ENCODE peak calls at places on chromosomes 1 and 21, in six cellular contexts. One of them, this sample, is unnamed.

GRCh38 chr1:233707153-233707905 is 93.4 kb downstream of the KCNK1 start:
- DNase-seq in endodermal cell: no peak
- DNase-seq in SK-N-SH: no peak
- DNase-seq in OCI-LY7: no peak
- DNase-seq in H9: no peak
- DNase-seq in pancreas: peak
- DNase-seq in this sample: no peak

GRCh38 chr1:62917805-62918204 is 133.9 kb downstream of the ATG4C start:
- DNase-seq in endodermal cell: peak
- DNase-seq in SK-N-SH: no peak
- DNase-seq in OCI-LY7: no peak
- DNase-seq in H9: no peak
- DNase-seq in pancreas: no peak
- DNase-seq in this sample: no peak

GRCh38 chr1:37606481-37607263 is 10.9 kb upstream of the GNL2 start:
- DNase-seq in endodermal cell: no peak
- DNase-seq in SK-N-SH: no peak
- DNase-seq in OCI-LY7: no peak
- DNase-seq in H9: no peak
- DNase-seq in pancreas: no peak
- DNase-seq in this sample: no peak

GRCh38 chr1:153608742-153609584 is 4.0 kb downstream of the S100A16 start:
- DNase-seq in endodermal cell: peak
- DNase-seq in SK-N-SH: no peak
- DNase-seq in OCI-LY7: no peak
- DNase-seq in H9: peak
- DNase-seq in pancreas: no peak
- DNase-seq in this sample: peak

GRCh38 chr1:234549447-234550021 is 60.4 kb downstream of the IRF2BP2 start:
- DNase-seq in endodermal cell: peak
- DNase-seq in SK-N-SH: no peak
- DNase-seq in OCI-LY7: no peak
- DNase-seq in H9: no peak
- DNase-seq in pancreas: no peak
- DNase-seq in this sample: no peak

GRCh38 chr1:202852163-202852904 is 36.6 kb downstream of the RABIF start:
- DNase-seq in endodermal cell: peak
- DNase-seq in SK-N-SH: peak
- DNase-seq in OCI-LY7: peak
- DNase-seq in H9: peak
- DNase-seq in pancreas: no peak
- DNase-seq in this sample: peak

GRCh38 chr1:175470078-175470477 is 273.3 kb downstream of the TNR start:
- DNase-seq in endodermal cell: no peak
- DNase-seq in SK-N-SH: no peak
- DNase-seq in OCI-LY7: no peak
- DNase-seq in H9: no peak
- DNase-seq in pancreas: no peak
- DNase-seq in this sample: no peak

GRCh38 chr1:162361349-162361748 is 15.3 kb downstream of the SPATA46 start:
- DNase-seq in endodermal cell: no peak
- DNase-seq in SK-N-SH: no peak
- DNase-seq in OCI-LY7: no peak
- DNase-seq in H9: no peak
- DNase-seq in pancreas: no peak
- DNase-seq in this sample: no peak

GRCh38 chr1:196355206-196355786 is 252.9 kb downstream of the KCNT2 start:
- DNase-seq in endodermal cell: no peak
- DNase-seq in SK-N-SH: peak
- DNase-seq in OCI-LY7: no peak
- DNase-seq in H9: no peak
- DNase-seq in pancreas: no peak
- DNase-seq in this sample: no peak

GRCh38 chr1:240765732-240766363 is 153.9 kb upstream of the GREM2 start:
- DNase-seq in endodermal cell: no peak
- DNase-seq in SK-N-SH: no peak
- DNase-seq in OCI-LY7: no peak
- DNase-seq in H9: no peak
- DNase-seq in pancreas: no peak
- DNase-seq in this sample: no peak

GRCh38 chr1:240991230-240991629 is 365.8 kb downstream of the RGS7 start:
- DNase-seq in endodermal cell: no peak
- DNase-seq in SK-N-SH: no peak
- DNase-seq in OCI-LY7: no peak
- DNase-seq in H9: no peak
- DNase-seq in pancreas: no peak
- DNase-seq in this sample: no peak

GRCh38 chr1:113205980-113206766 is 133.2 kb downstream of the LRIG2 start:
- DNase-seq in endodermal cell: no peak
- DNase-seq in SK-N-SH: no peak
- DNase-seq in OCI-LY7: no peak
- DNase-seq in H9: no peak
- DNase-seq in pancreas: no peak
- DNase-seq in this sample: no peak

GRCh38 chr1:218705391-218705790 is 360.3 kb downstream of the TGFB2 start:
- DNase-seq in endodermal cell: no peak
- DNase-seq in SK-N-SH: no peak
- DNase-seq in OCI-LY7: no peak
- DNase-seq in H9: no peak
- DNase-seq in pancreas: no peak
- DNase-seq in this sample: no peak

GRCh38 chr1:78304766-78305165 is 186.0 kb upstream of the PTGFR start:
- DNase-seq in endodermal cell: no peak
- DNase-seq in SK-N-SH: no peak
- DNase-seq in OCI-LY7: no peak
- DNase-seq in H9: no peak
- DNase-seq in pancreas: no peak
- DNase-seq in this sample: no peak

GRCh38 chr1:162605225-162605927 is 26.9 kb upstream of the DDR2 start:
- DNase-seq in endodermal cell: no peak
- DNase-seq in SK-N-SH: no peak
- DNase-seq in OCI-LY7: no peak
- DNase-seq in H9: no peak
- DNase-seq in pancreas: no peak
- DNase-seq in this sample: no peak

GRCh38 chr1:91697322-91698260 is 188.4 kb downstream of the TGFBR3 start:
- DNase-seq in endodermal cell: no peak
- DNase-seq in SK-N-SH: no peak
- DNase-seq in OCI-LY7: no peak
- DNase-seq in H9: no peak
- DNase-seq in pancreas: no peak
- DNase-seq in this sample: no peak

GRCh38 chr1:150820710-150821521 is 12.9 kb upstream of the CTSK start:
- DNase-seq in endodermal cell: no peak
- DNase-seq in SK-N-SH: no peak
- DNase-seq in OCI-LY7: no peak
- DNase-seq in H9: no peak
- DNase-seq in pancreas: no peak
- DNase-seq in this sample: no peak

GRCh38 chr1:87392241-87393192 is 63.8 kb downstream of the LMO4 start:
- DNase-seq in endodermal cell: no peak
- DNase-seq in SK-N-SH: no peak
- DNase-seq in OCI-LY7: no peak
- DNase-seq in H9: no peak
- DNase-seq in pancreas: no peak
- DNase-seq in this sample: no peak

GRCh38 chr21:15221799-15222386 is 157.1 kb upstream of the NRIP1 start:
- DNase-seq in endodermal cell: peak
- DNase-seq in SK-N-SH: no peak
- DNase-seq in OCI-LY7: no peak
- DNase-seq in H9: peak
- DNase-seq in pancreas: no peak
- DNase-seq in this sample: no peak

GRCh38 chr1:226211181-226211580 is 12.3 kb upstream of the MIXL1 start:
- DNase-seq in endodermal cell: peak
- DNase-seq in SK-N-SH: no peak
- DNase-seq in OCI-LY7: no peak
- DNase-seq in H9: no peak
- DNase-seq in pancreas: no peak
- DNase-seq in this sample: no peak

GRCh38 chr1:16155537-16156410 is at the start of gene EPHA2:
- DNase-seq in endodermal cell: peak
- DNase-seq in SK-N-SH: peak
- DNase-seq in OCI-LY7: no peak
- DNase-seq in H9: peak
- DNase-seq in pancreas: peak
- DNase-seq in this sample: peak

GRCh38 chr1:19802269-19802668 is 2.6 kb upstream of the TMCO4 start:
- DNase-seq in endodermal cell: peak
- DNase-seq in SK-N-SH: no peak
- DNase-seq in OCI-LY7: no peak
- DNase-seq in H9: peak
- DNase-seq in pancreas: no peak
- DNase-seq in this sample: no peak

GRCh38 chr1:167663002-167663772 is 33.2 kb downstream of the RCSD1 start:
- DNase-seq in endodermal cell: no peak
- DNase-seq in SK-N-SH: no peak
- DNase-seq in OCI-LY7: no peak
- DNase-seq in H9: no peak
- DNase-seq in pancreas: no peak
- DNase-seq in this sample: no peak

GRCh38 chr1:15277370-15277769 is 30.3 kb downstream of the FHAD1 start:
- DNase-seq in endodermal cell: no peak
- DNase-seq in SK-N-SH: no peak
- DNase-seq in OCI-LY7: no peak
- DNase-seq in H9: no peak
- DNase-seq in pancreas: no peak
- DNase-seq in this sample: no peak

DNA sequence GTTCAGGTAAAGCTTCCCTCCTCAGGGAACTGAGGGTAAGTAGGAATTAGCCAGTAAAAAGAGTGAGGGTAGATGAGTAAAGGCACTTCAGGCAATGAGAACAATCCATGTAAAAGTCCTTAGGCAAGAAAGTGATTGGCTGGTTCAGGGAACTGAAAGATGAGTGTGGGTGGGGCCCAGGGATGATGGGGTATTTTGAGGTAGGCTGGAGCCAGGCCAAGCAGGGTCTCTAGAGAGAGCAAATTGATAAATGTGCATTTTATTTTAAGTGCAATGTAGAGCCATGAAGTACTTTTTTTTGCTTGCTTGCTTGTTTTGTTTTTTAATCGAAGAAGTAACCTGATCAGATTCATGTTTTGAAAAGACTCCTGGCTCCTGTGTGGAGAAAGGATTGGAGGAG is 26.5 kb downstream of the OSBPL9 start:
- DNase-seq in endodermal cell: no peak
- DNase-seq in SK-N-SH: no peak
- DNase-seq in OCI-LY7: no peak
- DNase-seq in H9: no peak
- DNase-seq in pancreas: no peak
- DNase-seq in this sample: no peak
- H3K27ac ChIP-seq in endodermal cell: no peak
- H3K27ac ChIP-seq in SK-N-SH: peak
- H3K27ac ChIP-seq in OCI-LY7: no peak
- H3K27ac ChIP-seq in H9: no peak
- H3K27ac ChIP-seq in pancreas: peak
- H3K27ac ChIP-seq in this sample: peak

GRCh38 chr1:160761886-160762285 is 22.8 kb downstream of the SLAMF7 start:
- DNase-seq in endodermal cell: no peak
- DNase-seq in SK-N-SH: no peak
- DNase-seq in OCI-LY7: no peak
- DNase-seq in H9: no peak
- DNase-seq in pancreas: no peak
- DNase-seq in this sample: no peak
- H3K27ac ChIP-seq in endodermal cell: no peak
- H3K27ac ChIP-seq in SK-N-SH: no peak
- H3K27ac ChIP-seq in OCI-LY7: no peak
- H3K27ac ChIP-seq in H9: no peak
- H3K27ac ChIP-seq in pancreas: no peak
- H3K27ac ChIP-seq in this sample: no peak

DNA sequence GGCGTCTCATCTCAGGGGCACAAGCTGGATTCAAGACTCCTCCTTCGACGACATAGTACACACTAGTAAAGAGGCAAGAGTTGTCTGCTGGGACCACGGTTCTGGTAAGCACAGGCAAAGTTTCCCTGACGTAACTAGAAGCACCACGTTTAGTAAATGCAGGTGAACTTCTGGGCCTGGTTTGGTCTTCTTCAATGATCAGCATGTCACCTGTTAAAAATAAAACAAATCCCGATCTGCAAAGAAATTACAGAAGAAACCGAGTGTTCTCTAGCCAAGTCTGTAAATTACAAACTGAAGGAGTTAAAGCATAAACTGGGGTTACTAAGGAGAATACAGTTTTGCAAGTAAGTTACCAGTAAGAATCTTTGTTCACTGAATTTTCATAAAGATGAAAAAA is 1.5 kb downstream of the YOD1 start:
- DNase-seq in endodermal cell: no peak
- DNase-seq in SK-N-SH: no peak
- DNase-seq in OCI-LY7: no peak
- DNase-seq in H9: no peak
- DNase-seq in pancreas: no peak
- DNase-seq in this sample: no peak
- H3K27ac ChIP-seq in endodermal cell: no peak
- H3K27ac ChIP-seq in SK-N-SH: no peak
- H3K27ac ChIP-seq in OCI-LY7: peak
- H3K27ac ChIP-seq in H9: no peak
- H3K27ac ChIP-seq in pancreas: peak
- H3K27ac ChIP-seq in this sample: peak

DNA sequence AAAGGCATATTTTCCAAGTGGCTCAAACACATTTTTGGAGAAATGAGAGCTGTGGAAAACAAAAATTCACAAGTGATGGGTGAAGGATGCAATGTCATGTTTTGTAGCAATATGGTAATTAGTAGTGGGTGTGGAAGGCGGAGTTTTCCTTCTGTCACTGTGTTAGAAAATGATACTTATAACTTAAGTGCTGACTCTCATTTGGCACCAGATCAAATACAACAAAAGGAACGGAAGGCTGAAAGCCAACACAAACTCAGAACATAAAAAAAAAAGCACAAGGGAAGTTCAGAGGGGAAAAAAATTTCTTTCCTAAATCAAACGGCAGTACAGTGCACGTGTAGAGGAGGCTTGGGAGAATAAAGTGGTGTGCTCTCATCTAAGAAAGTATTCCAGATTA is at the start of gene TNFSF18:
- DNase-seq in endodermal cell: no peak
- DNase-seq in SK-N-SH: no peak
- DNase-seq in OCI-LY7: no peak
- DNase-seq in H9: no peak
- DNase-seq in pancreas: peak
- DNase-seq in this sample: no peak
- H3K27ac ChIP-seq in endodermal cell: no peak
- H3K27ac ChIP-seq in SK-N-SH: no peak
- H3K27ac ChIP-seq in OCI-LY7: no peak
- H3K27ac ChIP-seq in H9: no peak
- H3K27ac ChIP-seq in pancreas: no peak
- H3K27ac ChIP-seq in this sample: no peak

This sample was measured in Peyer's patch.